ENCODE peak calls at places on chromosomes 12 and 14, in ten cellular contexts. K is stimulated activated naive CD4-positive, alpha-beta T cell treated with Interleukin-2 at 50 U/mL for 16 hours; C is uterus; Y is T follicular helper cell; G is bronchial epithelial cell; A is mesenchymal stem cell; T is frontal cortex; U is A549; Z is cardiac fibroblast; B is omental fat pad. S is an unnamed sample.

GRCh38 chr14:101823081-101823480 is 61.6 kb downstream of the PPP2R5C start:
- DNase-seq in C (no peak), G (peak), U (no peak), T (no peak), A (peak), B (no peak), K (peak), Y (peak), Z (no peak), S (no peak)

GRCh38 chr12:58206876-58207275 is 265.5 kb downstream of the ATP23 start:
- DNase-seq in U (no peak), K (no peak), T (no peak), C (no peak), B (no peak), A (no peak), G (no peak), Z (no peak), Y (no peak), S (no peak)

GRCh38 chr14:68663385-68664076 is 129.3 kb downstream of the ZFP36L1 start:
- DNase-seq in Y (no peak), B (no peak), A (no peak), U (no peak), T (no peak), C (peak), K (peak), G (peak), Z (peak), S (no peak)

GRCh38 chr12:1531654-1532366 is 62.6 kb downstream of the FBXL14 start:
- DNase-seq in Z (no peak), B (no peak), C (no peak), Y (no peak), T (no peak), K (no peak), A (no peak), U (no peak), G (no peak), S (no peak)

GRCh38 chr12:10362828-10363664 is 26.8 kb downstream of the KLRK1 start:
- DNase-seq in Z (peak), K (no peak), Y (no peak), C (no peak), A (peak), U (no peak), T (no peak), B (no peak), G (peak), S (no peak)

GRCh38 chr14:103385994-103386491 is 828 bp downstream of the MARK3 start:
- DNase-seq in Z (peak), K (peak), Y (peak), B (no peak), C (no peak), G (no peak), U (no peak), T (no peak), A (peak), S (no peak)

GRCh38 chr12:48296586-48297396 is 53.9 kb downstream of the ZNF641 start:
- DNase-seq in U (peak), Z (peak), A (peak), G (peak), C (peak), K (peak), Y (no peak), T (peak), B (peak), S (peak)

GRCh38 chr14:61474021-61474420 is 152.6 kb downstream of the PRKCH start:
- DNase-seq in B (no peak), Y (no peak), Z (no peak), K (no peak), U (no peak), G (no peak), A (no peak), C (no peak), T (no peak), S (no peak)

GRCh38 chr14:59215353-59215752 is 26.9 kb downstream of the DAAM1 start:
- DNase-seq in C (peak), B (no peak), A (no peak), T (no peak), K (no peak), G (no peak), U (no peak), Y (no peak), Z (no peak), S (no peak)

GRCh38 chr12:5200276-5201087 is 156.8 kb downstream of the KCNA5 start:
- DNase-seq in B (no peak), C (peak), Z (no peak), K (no peak), T (no peak), A (peak), U (peak), G (peak), Y (no peak), S (peak)

GRCh38 chr12:131095826-131096680 is 142.3 kb downstream of the ADGRD1 start:
- DNase-seq in Z (no peak), G (no peak), Y (no peak), U (no peak), K (no peak), C (peak), T (no peak), A (no peak), B (no peak), S (no peak)

GRCh38 chr14:92586001-92586947 is 72.7 kb downstream of the RIN3 start:
- DNase-seq in Y (no peak), Z (peak), C (peak), G (no peak), A (peak), B (no peak), U (no peak), K (no peak), T (no peak), S (no peak)

S was measured in HuH-7.